ENCODE peak calls at places on chromosome 19, in six cellular contexts. S is lower lobe of right lung, J is astrocyte, T is K562, Y is fibroblast of lung, U is A549. F is an unnamed sample.

GRCh38 chr19:56301886-56302620 is 12.6 kb downstream of the ZSCAN5A start:
- DNase-seq in S (no peak), J (no peak), T (no peak), Y (no peak), U (no peak), F (no peak)

GRCh38 chr19:51158474-51159129 is 16.5 kb downstream of the SIGLEC7 start:
- DNase-seq in S (peak), J (no peak), T (peak), Y (no peak), U (peak), F (peak)

GRCh38 chr19:4795400-4795799 is 3.9 kb downstream of the FEM1A start:
- DNase-seq in S (no peak), J (peak), T (no peak), Y (peak), U (no peak), F (no peak)

GRCh38 chr19:39139305-39140194 is 14.0 kb downstream of the PAK4 start:
- DNase-seq in S (no peak), J (no peak), T (no peak), Y (peak), U (no peak), F (no peak)

GRCh38 chr19:4910594-4911273 is 1.4 kb downstream of the UHRF1 start:
- DNase-seq in S (no peak), J (peak), T (no peak), Y (peak), U (peak), F (no peak)

GRCh38 chr19:2537544-2537943 is 61.6 kb downstream of the GADD45B start:
- DNase-seq in S (no peak), J (no peak), T (no peak), Y (no peak), U (no peak), F (no peak)

GRCh38 chr19:37466277-37466797 is 907 bp downstream of the ZNF569 start:
- DNase-seq in S (no peak), J (no peak), T (no peak), Y (no peak), U (no peak), F (no peak)

GRCh38 chr19:31611348-31611877 is 262.2 kb upstream of the TSHZ3 start:
- DNase-seq in S (no peak), J (no peak), T (no peak), Y (no peak), U (no peak), F (no peak)

GRCh38 chr19:49592486-49593232 is 1.7 kb downstream of the PRR12 start:
- DNase-seq in S (no peak), J (no peak), T (no peak), Y (no peak), U (peak), F (no peak)

GRCh38 chr19:5700455-5701092 is 10.5 kb downstream of the RPL36 start:
- DNase-seq in S (no peak), J (no peak), T (no peak), Y (no peak), U (no peak), F (no peak)

GRCh38 chr19:3366104-3366760 is at the start of gene NFIC:
- DNase-seq in S (peak), J (peak), T (peak), Y (peak), U (peak), F (no peak)

GRCh38 chr19:3293560-3293959 is 69.1 kb downstream of the CELF5 start:
- DNase-seq in S (no peak), J (no peak), T (no peak), Y (no peak), U (no peak), F (no peak)

GRCh38 chr19:7515091-7515470 is 822 bp upstream of the ZNF358 start:
- DNase-seq in S (no peak), J (no peak), T (no peak), Y (no peak), U (no peak), F (peak)

GRCh38 chr19:40604647-40605200 is 3.6 kb downstream of the LTBP4 start:
- DNase-seq in S (no peak), J (no peak), T (peak), Y (no peak), U (peak), F (no peak)

GRCh38 chr19:40607311-40607871 is 6.2 kb downstream of the LTBP4 start:
- DNase-seq in S (no peak), J (no peak), T (no peak), Y (no peak), U (no peak), F (no peak)

GRCh38 chr19:40603719-40604646 is 2.8 kb downstream of the LTBP4 start:
- DNase-seq in S (peak), J (peak), T (peak), Y (peak), U (peak), F (peak)

GRCh38 chr19:40603071-40603718 is 2.0 kb downstream of the LTBP4 start:
- DNase-seq in S (no peak), J (peak), T (no peak), Y (peak), U (peak), F (no peak)

GRCh38 chr19:40605201-40605971 is 4.2 kb downstream of the LTBP4 start:
- DNase-seq in S (peak), J (peak), T (peak), Y (peak), U (peak), F (no peak)
- TF ChIP-seq CTCF in S (no peak), J (no peak), T (peak), Y (no peak), U (peak), F (no peak)

GRCh38 chr19:11113140-11113708 is 24.0 kb downstream of the LDLR start:
- DNase-seq in S (no peak), J (no peak), T (peak), Y (no peak), U (no peak), F (no peak)
- TF ChIP-seq CTCF in S (no peak), J (no peak), T (no peak), Y (no peak), U (no peak), F (no peak)

DNA sequence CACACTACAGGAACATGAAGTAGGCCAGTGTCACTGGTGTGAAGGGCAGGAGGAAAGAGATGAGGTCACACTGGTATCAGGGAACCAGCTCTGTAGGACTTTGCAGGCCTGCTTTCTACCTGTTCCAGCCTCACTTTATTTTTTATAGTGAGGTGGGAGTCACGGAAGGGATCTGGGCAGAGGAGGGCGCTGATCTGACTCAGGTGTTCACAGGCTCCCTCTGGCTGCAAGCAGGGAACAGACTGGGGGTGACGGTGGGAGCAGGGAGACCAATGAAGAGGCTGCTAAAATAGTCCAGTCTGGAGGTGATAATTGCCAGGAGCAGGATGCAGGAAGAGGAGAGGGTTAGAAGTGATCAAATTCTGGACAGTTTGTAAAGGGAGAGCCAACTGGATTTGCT is 2.8 kb downstream of the THAP8 start:
- DNase-seq in S (no peak), J (no peak), T (no peak), Y (peak), U (peak), F (no peak)
- TF ChIP-seq CTCF in S (no peak), J (no peak), T (peak), Y (peak), U (peak), F (no peak)

GRCh38 chr19:33438016-33438671 is 64.6 kb downstream of the CEBPG start:
- DNase-seq in S (peak), J (peak), T (no peak), Y (peak), U (no peak), F (no peak)
- TF ChIP-seq CTCF in S (no peak), J (no peak), T (no peak), Y (no peak), U (no peak), F (no peak)

GRCh38 chr19:18072335-18072734 is 14.4 kb downstream of the IL12RB1 start:
- DNase-seq in S (no peak), J (no peak), T (no peak), Y (no peak), U (no peak), F (no peak)

GRCh38 chr19:18069383-18069782 is 17.4 kb downstream of the IL12RB1 start:
- DNase-seq in S (no peak), J (no peak), T (no peak), Y (no peak), U (no peak), F (no peak)

GRCh38 chr19:18073197-18073596 is 13.5 kb downstream of the IL12RB1 start:
- DNase-seq in S (no peak), J (no peak), T (no peak), Y (no peak), U (no peak), F (no peak)

GRCh38 chr19:18070181-18070580 is 16.6 kb downstream of the IL12RB1 start:
- DNase-seq in S (no peak), J (no peak), T (no peak), Y (peak), U (no peak), F (no peak)

GRCh38 chr19:18074192-18074591 is 12.5 kb downstream of the IL12RB1 start:
- DNase-seq in S (no peak), J (no peak), T (peak), Y (no peak), U (no peak), F (no peak)
- TF ChIP-seq CTCF in S (no peak), J (no peak), T (peak), Y (no peak), U (no peak), F (no peak)

GRCh38 chr19:46661735-46662592 is 982 bp upstream of the DACT3 start:
- DNase-seq in S (peak), J (peak), T (peak), Y (peak), U (peak), F (peak)
- TF ChIP-seq CTCF in S (peak), J (peak), T (peak), Y (peak), U (peak), F (peak)

GRCh38 chr19:57720878-57721277 is 6.5 kb downstream of the ZNF671 start:
- DNase-seq in S (no peak), J (no peak), T (no peak), Y (no peak), U (peak), F (no peak)

GRCh38 chr19:57719424-57719823 is 8.0 kb downstream of the ZNF671 start:
- DNase-seq in S (no peak), J (no peak), T (no peak), Y (no peak), U (no peak), F (no peak)

GRCh38 chr19:57719901-57720519 is 7.4 kb downstream of the ZNF671 start:
- DNase-seq in S (no peak), J (no peak), T (no peak), Y (no peak), U (no peak), F (no peak)
- TF ChIP-seq CTCF in S (no peak), J (no peak), T (no peak), Y (no peak), U (no peak), F (no peak)

GRCh38 chr19:21750586-21751128 is 16.7 kb downstream of the ZNF100 start:
- DNase-seq in S (no peak), J (no peak), T (peak), Y (no peak), U (no peak), F (no peak)

GRCh38 chr19:21749090-21749489 is 18.3 kb downstream of the ZNF100 start:
- DNase-seq in S (no peak), J (peak), T (no peak), Y (peak), U (no peak), F (no peak)

GRCh38 chr19:21748088-21748487 is 19.3 kb downstream of the ZNF100 start:
- DNase-seq in S (no peak), J (no peak), T (no peak), Y (no peak), U (no peak), F (no peak)

GRCh38 chr19:21751379-21751778 is 16.0 kb downstream of the ZNF100 start:
- DNase-seq in S (no peak), J (peak), T (no peak), Y (peak), U (no peak), F (no peak)
- TF ChIP-seq CTCF in S (no peak), J (no peak), T (no peak), Y (no peak), U (no peak), F (no peak)

F was measured in ascending aorta.